ENCODE peak calls at places on chromosomes 3 and 15, in nine cellular contexts. H is cardiac fibroblast; M is stomach; R is mesenchymal stem cell; A is CD8-positive, alpha-beta memory T cell; I is endothelial cell of umbilical vein; U is MG63; O is heart left ventricle; F is fibroblast of villous mesenchyme. K is an unnamed sample.

GRCh38 chr3:40720863-40721262 is 196.1 kb downstream of the ZNF621 start:
- DNase-seq in H (no peak), M (no peak), R (no peak), A (no peak), I (no peak), U (no peak), O (no peak), F (no peak), K (no peak)

GRCh38 chr15:58398643-58399042 is 33.1 kb upstream of the LIPC start:
- DNase-seq in H (no peak), M (no peak), R (no peak), A (no peak), I (no peak), U (no peak), O (no peak), F (no peak), K (no peak)

GRCh38 chr15:52559583-52559982 is 9.2 kb downstream of the ARPP19 start:
- DNase-seq in H (peak; percentile 37), M (no peak), R (no peak), A (no peak), I (no peak), U (peak; percentile 19), O (no peak), F (peak; percentile 16), K (no peak)

GRCh38 chr3:125416235-125416634 is 41.1 kb upstream of the ZNF148 start:
- DNase-seq in H (no peak), M (no peak), R (no peak), A (no peak), I (no peak), U (no peak), O (no peak), F (no peak), K (no peak)

GRCh38 chr15:31235298-31236183 is 91.1 kb upstream of the KLF13 start:
- DNase-seq in H (peak; percentile 78), M (peak; percentile 59), R (peak; percentile 43), A (no peak), I (no peak), U (no peak), O (peak; percentile 80), F (peak; percentile 70), K (no peak)

GRCh38 chr3:197687570-197687969 is 49.1 kb downstream of the RUBCN start:
- DNase-seq in H (no peak), M (no peak), R (no peak), A (no peak), I (no peak), U (no peak), O (no peak), F (no peak), K (no peak)

GRCh38 chr3:81462921-81463320 is 298.5 kb downstream of the GBE1 start:
- DNase-seq in H (no peak), M (no peak), R (no peak), A (no peak), I (no peak), U (no peak), O (no peak), F (no peak), K (no peak)

GRCh38 chr3:157051055-157051454 is 108.9 kb downstream of the CCNL1 start:
- DNase-seq in H (no peak), M (no peak), R (no peak), A (no peak), I (no peak), U (no peak), O (no peak), F (no peak), K (no peak)

GRCh38 chr15:69609176-69609575 is 156.6 kb downstream of the RPLP1 start:
- DNase-seq in H (peak; percentile 29), M (no peak), R (peak; percentile 40), A (no peak), I (no peak), U (no peak), O (no peak), F (peak; percentile 23), K (peak; percentile 23)

GRCh38 chr15:57259511-57260143 is 116.7 kb upstream of the CGNL1 start:
- DNase-seq in H (no peak), M (no peak), R (no peak), A (no peak), I (no peak), U (no peak), O (no peak), F (no peak), K (no peak)

GRCh38 chr15:99095626-99096025 is 9.3 kb upstream of the SYNM start:
- DNase-seq in H (no peak), M (no peak), R (no peak), A (no peak), I (no peak), U (no peak), O (no peak), F (no peak), K (no peak)

GRCh38 chr3:67384790-67385397 is 269.5 kb downstream of the SUCLG2 start:
- DNase-seq in H (peak; percentile 64), M (peak; percentile 29), R (peak; percentile 50), A (peak; percentile 5), I (peak; percentile 45), U (no peak), O (no peak), F (peak; percentile 66), K (peak; percentile 66)

GRCh38 chr15:68264282-68264681 is 13.3 kb upstream of the FEM1B start:
- DNase-seq in H (no peak), M (no peak), R (no peak), A (no peak), I (no peak), U (no peak), O (no peak), F (no peak), K (no peak)
- H3K4me3 ChIP-seq in H (no peak overlapping the region), M (no peak overlapping the region), R (no peak overlapping the region), A (no peak overlapping the region), I (no peak overlapping the region), U (no peak overlapping the region), O (no peak overlapping the region), F (no peak overlapping the region), K (no peak overlapping the region)

DNA sequence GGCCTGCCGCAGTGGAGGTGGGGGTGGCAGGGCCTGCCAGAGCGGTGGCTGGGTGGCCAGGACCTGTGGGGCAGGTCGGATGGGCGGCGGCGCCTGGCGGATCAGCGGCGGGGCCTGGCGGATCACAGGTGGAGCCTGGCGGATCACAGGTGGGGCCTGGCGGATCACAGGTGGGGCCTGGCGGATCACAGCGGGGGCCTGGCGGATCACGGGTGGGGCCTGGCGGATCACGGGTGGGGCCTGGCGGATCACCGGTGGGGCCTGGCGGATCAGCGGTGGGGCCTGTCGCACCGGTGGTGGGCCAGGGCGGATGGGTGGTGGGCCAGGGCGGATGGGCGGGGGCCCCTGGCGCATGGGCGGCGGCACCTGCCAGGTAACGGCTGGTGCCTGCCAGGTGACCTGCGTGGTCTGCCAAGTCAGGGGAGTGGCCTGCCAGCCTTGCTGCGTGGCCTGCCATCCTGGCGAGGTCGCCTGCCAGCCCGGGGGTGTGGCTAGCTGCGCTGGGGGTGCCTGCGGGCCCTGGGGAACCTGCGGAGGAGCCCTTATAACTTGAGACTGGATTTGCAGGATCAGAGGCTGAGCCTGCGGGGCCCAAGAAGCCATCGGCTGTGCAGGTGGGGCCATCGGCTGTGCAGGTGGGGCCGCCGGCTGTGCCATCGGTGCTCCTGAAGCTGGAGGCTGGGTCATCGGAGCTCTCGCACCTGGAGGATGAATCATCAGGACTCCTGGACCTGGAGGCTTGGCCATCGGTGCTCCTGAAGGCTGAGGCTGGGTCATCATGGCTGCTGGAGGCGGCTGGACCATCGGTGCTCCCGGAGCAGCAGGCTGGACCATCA is 1.3 kb downstream of the MAGEL2 start:
- DNase-seq in H (no peak), M (no peak), R (no peak), A (no peak), I (no peak), U (no peak), O (no peak), F (no peak), K (no peak)
- H3K4me3 ChIP-seq in H (no peak overlapping the region), M (no peak overlapping the region), R (no peak overlapping the region), A (no peak overlapping the region), I (no peak overlapping the region), U (no peak overlapping the region), O (no peak overlapping the region), F (no peak overlapping the region), K (no peak overlapping the region)

GRCh38 chr15:70851889-70852288 is 2.1 kb downstream of the LARP6 start:
- DNase-seq in H (no peak), M (no peak), R (no peak), A (no peak), I (no peak), U (no peak), O (no peak), F (no peak), K (no peak)
- H3K4me3 ChIP-seq in H (no peak overlapping the region), M (no peak overlapping the region), R (peak overlapping the region; percentile 97), A (no peak overlapping the region), I (no peak overlapping the region), U (peak overlapping the region; percentile 68), O (peak overlapping the region; percentile 87), F (peak overlapping the region; percentile 90), K (no peak overlapping the region)

GRCh38 chr3:150097588-150097890 is 126.8 kb upstream of the PFN2 start:
- DNase-seq in H (no peak), M (no peak), R (peak; percentile 42), A (no peak), I (no peak), U (no peak), O (no peak), F (peak; percentile 54), K (no peak)
- H3K4me3 ChIP-seq in H (no peak overlapping the region), M (no peak overlapping the region), R (peak overlapping the region; percentile 28), A (no peak overlapping the region), I (no peak overlapping the region), U (no peak overlapping the region), O (no peak overlapping the region), F (no peak overlapping the region), K (no peak overlapping the region)

GRCh38 chr15:43210172-43210745 is 10.6 kb downstream of the EPB42 start:
- DNase-seq in H (no peak), M (no peak), R (no peak), A (no peak), I (no peak), U (no peak), O (no peak), F (no peak), K (no peak)

GRCh38 chr15:43212951-43213350 is 7.9 kb downstream of the EPB42 start:
- DNase-seq in H (no peak), M (no peak), R (no peak), A (no peak), I (no peak), U (no peak), O (no peak), F (no peak), K (no peak)

GRCh38 chr15:43212299-43212698 is 8.5 kb downstream of the EPB42 start:
- DNase-seq in H (no peak), M (no peak), R (no peak), A (no peak), I (no peak), U (no peak), O (no peak), F (no peak), K (no peak)

GRCh38 chr15:43210807-43211206 is 10.0 kb downstream of the EPB42 start:
- DNase-seq in H (no peak), M (no peak), R (no peak), A (no peak), I (no peak), U (no peak), O (no peak), F (no peak), K (no peak)

DNA sequence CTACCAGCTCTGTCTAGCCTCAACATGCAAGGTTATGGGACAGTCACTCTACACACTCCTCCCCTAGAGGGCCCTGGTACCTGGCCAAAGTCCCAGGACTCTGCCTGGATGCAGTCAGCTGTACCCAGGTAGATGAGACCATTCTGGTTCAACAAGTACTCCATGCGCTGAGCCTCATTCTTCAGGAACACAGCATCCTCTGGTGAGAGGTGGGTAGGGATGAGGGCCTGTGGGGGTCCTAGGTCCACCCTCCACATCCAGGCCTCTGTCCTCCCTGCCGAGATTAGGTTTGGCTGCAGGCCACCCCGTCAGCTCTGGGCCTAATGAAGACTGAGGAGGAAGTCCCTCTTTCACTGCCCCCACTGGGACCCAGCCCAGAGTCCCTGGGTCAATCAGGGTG is 9.5 kb downstream of the EPB42 start:
- DNase-seq in H (no peak), M (no peak), R (no peak), A (no peak), I (no peak), U (no peak), O (no peak), F (no peak), K (no peak)
- H3K4me3 ChIP-seq in H (no peak overlapping the region), M (no peak overlapping the region), R (no peak overlapping the region), A (no peak overlapping the region), I (no peak overlapping the region), U (no peak overlapping the region), O (no peak overlapping the region), F (no peak overlapping the region), K (no peak overlapping the region)

K was measured in NB4.